ENCODE peak calls at places on chromosomes 4 and X, in four cellular contexts. Y is frontal cortex; J is T-helper 17 cell; F is CD8-positive, alpha-beta T cell. A is an unnamed sample.

GRCh38 chr4:93267747-93268146 is 560.8 kb upstream of the ATOH1 start:
- DNase-seq in Y (no peak), J (no peak), F (no peak), A (no peak)

GRCh38 chr4:102268355-102268754 is 76.9 kb downstream of the SLC39A8 start:
- DNase-seq in Y (no peak), J (no peak), F (no peak), A (no peak)

GRCh38 chrX:97524997-97525396 is 641.3 kb downstream of the RPA4 start:
- DNase-seq in Y (no peak), J (no peak), F (no peak), A (no peak)

GRCh38 chr4:140149851-140150635 is 3.9 kb downstream of the MAML3 start:
- DNase-seq in Y (peak), J (peak), F (peak), A (peak)

GRCh38 chr4:101199507-101200285 is 147.6 kb downstream of the PPP3CA start:
- DNase-seq in Y (no peak), J (no peak), F (no peak), A (no peak)

GRCh38 chr4:7638984-7639789 is 204.5 kb upstream of the PSAPL1 start:
- DNase-seq in Y (no peak), J (no peak), F (no peak), A (no peak)

GRCh38 chr4:85228264-85228663 is 246.7 kb upstream of the ARHGAP24 start:
- DNase-seq in Y (no peak), J (no peak), F (no peak), A (no peak)

GRCh38 chr4:104728380-104729122 is 233.9 kb upstream of the CXXC4 start:
- DNase-seq in Y (no peak), J (no peak), F (no peak), A (no peak)

GRCh38 chrX:95885074-95885473 is 799.6 kb upstream of the DIAPH2 start:
- DNase-seq in Y (no peak), J (no peak), F (no peak), A (no peak)

A was measured in central memory CD4-positive, alpha-beta T cell.